ENCODE peak calls at places on chromosomes 6 and 20, in four cellular contexts. I, X, T and K are unnamed samples.

GRCh38 chr6:57193177-57193576 is 21.1 kb downstream of the BAG2 start:
- DNase-seq in X (no peak), I (no peak), T (no peak), K (peak)

GRCh38 chr20:8246153-8246552 is 114.1 kb downstream of the PLCB1 start:
- DNase-seq in X (no peak), I (no peak), T (no peak), K (no peak)

GRCh38 chr6:16514249-16514648 is 247.0 kb downstream of the ATXN1 start:
- DNase-seq in T (no peak), X (peak), I (peak), K (peak)

GRCh38 chr6:151154418-151154817 is 85.3 kb upstream of the AKAP12 start:
- DNase-seq in X (no peak), T (no peak), I (no peak), K (no peak)

GRCh38 chr6:27604986-27605385 is 132.1 kb upstream of the ZNF184 start:
- DNase-seq in I (no peak), T (no peak), X (no peak), K (peak)

GRCh38 chr6:44725070-44725469 is 337.6 kb downstream of the CDC5L start:
- DNase-seq in T (no peak), I (peak), X (no peak), K (no peak)

GRCh38 chr6:117264487-117265424 is 602 bp upstream of the VGLL2 start:
- DNase-seq in X (no peak), T (no peak), I (no peak), K (peak)

GRCh38 chr6:136985502-136985901 is 59.3 kb downstream of the IL20RA start:
- DNase-seq in T (no peak), I (no peak), X (no peak), K (no peak)

GRCh38 chr6:164208371-164208770 is 793.9 kb downstream of the QKI start:
- DNase-seq in T (no peak), X (no peak), I (no peak), K (no peak)

GRCh38 chr20:48686238-48687096 is 141.3 kb downstream of the PREX1 start:
- DNase-seq in X (no peak), I (peak), T (no peak), K (peak)

GRCh38 chr6:156731436-156731835 is 45.7 kb upstream of the ARID1B start:
- DNase-seq in I (peak), T (no peak), X (peak), K (peak)

GRCh38 chr6:35496851-35497570 is at the start of gene TEAD3:
- DNase-seq in X (peak), I (peak), T (no peak), K (peak)

GRCh38 chr6:24517659-24518538 is 23.1 kb downstream of the ALDH5A1 start:
- DNase-seq in T (peak), I (no peak), X (no peak), K (no peak)

GRCh38 chr6:42026540-42026939 is 23.8 kb upstream of the TAF8 start:
- DNase-seq in I (no peak), T (no peak), X (no peak), K (no peak)

GRCh38 chr6:150346346-150346745 is 22.5 kb upstream of the IYD start:
- DNase-seq in T (no peak), X (no peak), I (peak), K (no peak)

GRCh38 chr6:106100755-106101154 is 14.6 kb downstream of the PRDM1 start:
- DNase-seq in T (no peak), X (no peak), I (no peak), K (no peak)

GRCh38 chr6:105560611-105561066 is 157.8 kb upstream of the PREP start:
- DNase-seq in T (no peak), I (peak), X (no peak), K (peak)

GRCh38 chr20:45998761-45999160 is 9.9 kb upstream of the MMP9 start:
- DNase-seq in I (no peak), T (no peak), X (peak), K (no peak)

GRCh38 chr6:11604836-11605506 is 67.4 kb downstream of the TMEM170B start:
- DNase-seq in T (no peak), X (peak), I (no peak), K (no peak)

GRCh38 chr6:20751293-20751946 is 217.2 kb downstream of the CDKAL1 start:
- DNase-seq in X (no peak), I (no peak), T (no peak), K (peak)

GRCh38 chr20:38132156-38132909 is 32.7 kb downstream of the TGM2 start:
- DNase-seq in T (no peak), I (no peak), X (no peak), K (no peak)

GRCh38 chr6:79833264-79833663 is 114.1 kb downstream of the ELOVL4 start:
- DNase-seq in T (no peak), X (no peak), I (no peak), K (no peak)

GRCh38 chr6:160082627-160083026 is 39.0 kb upstream of the SLC22A1 start:
- DNase-seq in I (no peak), T (no peak), X (no peak), K (no peak)

GRCh38 chr6:18260448-18261106 is 3.8 kb downstream of the DEK start:
- DNase-seq in X (peak), I (peak), T (no peak), K (peak)
- TF ChIP-seq CTCF in X (no peak), I (no peak), T (no peak), K (no peak)

GRCh38 chr6:37696841-37697735 is 595 bp downstream of the MDGA1 start:
- DNase-seq in X (peak), I (no peak), T (no peak), K (no peak)
- TF ChIP-seq CTCF in X (peak), I (no peak), T (no peak), K (no peak)

GRCh38 chr6:45743028-45743615 is 272.5 kb downstream of the CLIC5 start:
- DNase-seq in I (no peak), T (no peak), X (peak), K (no peak)
- TF ChIP-seq CTCF in I (no peak), T (no peak), X (no peak), K (no peak)

GRCh38 chr6:81734081-81734480 is 18.4 kb downstream of the TENT5A start:
- DNase-seq in X (peak), I (no peak), T (no peak), K (no peak)
- TF ChIP-seq CTCF in X (no peak), I (peak), T (no peak), K (no peak)

GRCh38 chr20:52892023-52892422 is 80.1 kb upstream of the TSHZ2 start:
- DNase-seq in X (no peak), T (no peak), I (no peak), K (no peak)

GRCh38 chr20:52893498-52893897 is 78.7 kb upstream of the TSHZ2 start:
- DNase-seq in X (no peak), I (no peak), T (no peak), K (no peak)

GRCh38 chr20:52899221-52899620 is 72.9 kb upstream of the TSHZ2 start:
- DNase-seq in T (no peak), X (no peak), I (no peak), K (no peak)

GRCh38 chr20:52895662-52896061 is 76.5 kb upstream of the TSHZ2 start:
- DNase-seq in T (no peak), X (no peak), I (no peak), K (no peak)

DNA sequence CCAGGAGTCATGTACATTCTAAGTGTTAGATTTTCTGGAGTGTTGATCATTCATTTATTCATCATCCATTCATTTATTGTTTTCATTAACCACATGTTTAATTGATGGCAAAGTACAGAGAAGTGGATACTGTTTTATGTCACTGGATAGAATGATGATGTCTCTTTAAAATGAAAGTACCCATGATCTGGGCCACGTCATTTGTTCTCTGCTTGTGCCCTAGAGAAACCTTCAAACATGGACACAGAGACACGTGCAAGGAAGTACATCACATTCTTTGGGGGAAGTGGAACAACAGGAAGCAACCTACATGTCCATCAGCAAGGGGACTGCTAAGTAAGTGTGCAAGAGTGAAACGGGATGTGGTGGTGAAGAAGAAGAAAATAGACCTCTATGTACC is 75.8 kb upstream of the TSHZ2 start:
- DNase-seq in T (no peak), X (no peak), I (no peak), K (no peak)
- TF ChIP-seq CTCF in T (no peak), X (no peak), I (no peak), K (no peak)

DNA sequence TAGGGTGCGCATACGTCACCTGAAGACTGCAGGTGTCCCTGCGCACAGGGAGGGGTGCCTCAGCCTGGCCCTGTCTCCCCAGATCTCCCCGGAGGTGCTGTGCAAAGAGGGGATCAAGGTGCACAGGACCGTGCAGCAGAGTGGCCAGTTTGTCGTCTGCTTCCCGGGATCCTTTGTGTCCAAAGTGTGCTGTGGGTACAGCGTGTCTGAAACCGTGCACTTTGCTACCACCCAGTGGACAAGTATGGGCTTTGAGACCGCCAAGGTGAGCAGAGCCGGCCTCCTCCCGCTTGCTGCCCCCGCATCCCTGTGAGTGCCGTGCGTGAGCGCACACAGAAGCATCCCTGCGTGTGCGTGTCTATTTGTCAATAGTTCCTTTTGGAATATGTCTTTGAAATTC is 150.7 kb downstream of the DTNBP1 start:
- DNase-seq in X (peak), I (peak), T (no peak), K (no peak)
- TF ChIP-seq CTCF in X (peak), I (peak), T (no peak), K (no peak)